ENCODE peak calls at places on chromosomes 2 and 18, in eight cellular contexts. One of them, this sample, is unnamed.

GRCh38 chr2:221085376-221085900 is 486.7 kb downstream of the EPHA4 start:
- DNase-seq in neural crest cell: no peak
- DNase-seq in cardiac fibroblast: no peak
- DNase-seq in esophagus squamous epithelium: no peak
- DNase-seq in mucosa of descending colon: no peak
- DNase-seq in uterus: no peak
- DNase-seq in heart right ventricle: no peak
- DNase-seq in AG04450: no peak
- DNase-seq in this sample: no peak

GRCh38 chr2:20560891-20561702 is 89.8 kb downstream of the HS1BP3 start:
- DNase-seq in neural crest cell: no peak
- DNase-seq in cardiac fibroblast: no peak
- DNase-seq in esophagus squamous epithelium: no peak
- DNase-seq in mucosa of descending colon: no peak
- DNase-seq in uterus: peak
- DNase-seq in heart right ventricle: no peak
- DNase-seq in AG04450: no peak
- DNase-seq in this sample: no peak

GRCh38 chr18:52861558-52861957 is 521.6 kb downstream of the DCC start:
- DNase-seq in neural crest cell: no peak
- DNase-seq in cardiac fibroblast: no peak
- DNase-seq in esophagus squamous epithelium: no peak
- DNase-seq in mucosa of descending colon: no peak
- DNase-seq in uterus: no peak
- DNase-seq in heart right ventricle: no peak
- DNase-seq in AG04450: no peak
- DNase-seq in this sample: no peak

GRCh38 chr2:101340141-101340541 is 31.6 kb upstream of the RNF149 start:
- DNase-seq in neural crest cell: no peak
- DNase-seq in cardiac fibroblast: no peak
- DNase-seq in esophagus squamous epithelium: no peak
- DNase-seq in mucosa of descending colon: no peak
- DNase-seq in uterus: no peak
- DNase-seq in heart right ventricle: no peak
- DNase-seq in AG04450: no peak
- DNase-seq in this sample: no peak

GRCh38 chr2:237435844-237436590 is 22.1 kb upstream of the COL6A3 start:
- DNase-seq in neural crest cell: no peak
- DNase-seq in cardiac fibroblast: peak
- DNase-seq in esophagus squamous epithelium: no peak
- DNase-seq in mucosa of descending colon: no peak
- DNase-seq in uterus: peak
- DNase-seq in heart right ventricle: peak
- DNase-seq in AG04450: no peak
- DNase-seq in this sample: no peak

GRCh38 chr2:203869610-203870042 is 2.1 kb downstream of the CTLA4 start:
- DNase-seq in neural crest cell: no peak
- DNase-seq in cardiac fibroblast: no peak
- DNase-seq in esophagus squamous epithelium: no peak
- DNase-seq in mucosa of descending colon: no peak
- DNase-seq in uterus: no peak
- DNase-seq in heart right ventricle: no peak
- DNase-seq in AG04450: no peak
- DNase-seq in this sample: no peak

GRCh38 chr2:115160523-115161521 is 718.4 kb downstream of the DPP10 start:
- DNase-seq in neural crest cell: peak
- DNase-seq in cardiac fibroblast: no peak
- DNase-seq in esophagus squamous epithelium: no peak
- DNase-seq in mucosa of descending colon: peak
- DNase-seq in uterus: no peak
- DNase-seq in heart right ventricle: no peak
- DNase-seq in AG04450: no peak
- DNase-seq in this sample: no peak

GRCh38 chr2:234102112-234102511 is 51.6 kb downstream of the SPP2 start:
- DNase-seq in neural crest cell: no peak
- DNase-seq in cardiac fibroblast: no peak
- DNase-seq in esophagus squamous epithelium: no peak
- DNase-seq in mucosa of descending colon: no peak
- DNase-seq in uterus: no peak
- DNase-seq in heart right ventricle: no peak
- DNase-seq in AG04450: no peak
- DNase-seq in this sample: no peak

GRCh38 chr18:47710451-47710850 is 220.0 kb downstream of the SMAD2 start:
- DNase-seq in neural crest cell: no peak
- DNase-seq in cardiac fibroblast: no peak
- DNase-seq in esophagus squamous epithelium: no peak
- DNase-seq in mucosa of descending colon: no peak
- DNase-seq in uterus: no peak
- DNase-seq in heart right ventricle: no peak
- DNase-seq in AG04450: no peak
- DNase-seq in this sample: no peak

GRCh38 chr2:44747794-44748193 is 193.7 kb upstream of the SIX3 start:
- DNase-seq in neural crest cell: no peak
- DNase-seq in cardiac fibroblast: no peak
- DNase-seq in esophagus squamous epithelium: no peak
- DNase-seq in mucosa of descending colon: no peak
- DNase-seq in uterus: no peak
- DNase-seq in heart right ventricle: no peak
- DNase-seq in AG04450: no peak
- DNase-seq in this sample: no peak

GRCh38 chr2:238998775-238999174 is 150.9 kb downstream of the TWIST2 start:
- DNase-seq in neural crest cell: no peak
- DNase-seq in cardiac fibroblast: no peak
- DNase-seq in esophagus squamous epithelium: no peak
- DNase-seq in mucosa of descending colon: no peak
- DNase-seq in uterus: no peak
- DNase-seq in heart right ventricle: no peak
- DNase-seq in AG04450: no peak
- DNase-seq in this sample: no peak

GRCh38 chr2:28339516-28340175 is 53.0 kb upstream of the FOSL2 start:
- DNase-seq in neural crest cell: no peak
- DNase-seq in cardiac fibroblast: no peak
- DNase-seq in esophagus squamous epithelium: no peak
- DNase-seq in mucosa of descending colon: peak
- DNase-seq in uterus: no peak
- DNase-seq in heart right ventricle: no peak
- DNase-seq in AG04450: no peak
- DNase-seq in this sample: no peak

GRCh38 chr2:127465258-127465657 is 47.0 kb downstream of the PROC start:
- DNase-seq in neural crest cell: no peak
- DNase-seq in cardiac fibroblast: no peak
- DNase-seq in esophagus squamous epithelium: no peak
- DNase-seq in mucosa of descending colon: no peak
- DNase-seq in uterus: no peak
- DNase-seq in heart right ventricle: no peak
- DNase-seq in AG04450: no peak
- DNase-seq in this sample: no peak

GRCh38 chr2:137693521-137693920 is 270.8 kb upstream of the HNMT start:
- DNase-seq in neural crest cell: no peak
- DNase-seq in cardiac fibroblast: peak
- DNase-seq in esophagus squamous epithelium: no peak
- DNase-seq in mucosa of descending colon: no peak
- DNase-seq in uterus: no peak
- DNase-seq in heart right ventricle: no peak
- DNase-seq in AG04450: no peak
- DNase-seq in this sample: no peak

GRCh38 chr2:241724259-241724974 is 10.0 kb upstream of the D2HGDH start:
- DNase-seq in neural crest cell: no peak
- DNase-seq in cardiac fibroblast: no peak
- DNase-seq in esophagus squamous epithelium: no peak
- DNase-seq in mucosa of descending colon: no peak
- DNase-seq in uterus: no peak
- DNase-seq in heart right ventricle: no peak
- DNase-seq in AG04450: no peak
- DNase-seq in this sample: peak

DNA sequence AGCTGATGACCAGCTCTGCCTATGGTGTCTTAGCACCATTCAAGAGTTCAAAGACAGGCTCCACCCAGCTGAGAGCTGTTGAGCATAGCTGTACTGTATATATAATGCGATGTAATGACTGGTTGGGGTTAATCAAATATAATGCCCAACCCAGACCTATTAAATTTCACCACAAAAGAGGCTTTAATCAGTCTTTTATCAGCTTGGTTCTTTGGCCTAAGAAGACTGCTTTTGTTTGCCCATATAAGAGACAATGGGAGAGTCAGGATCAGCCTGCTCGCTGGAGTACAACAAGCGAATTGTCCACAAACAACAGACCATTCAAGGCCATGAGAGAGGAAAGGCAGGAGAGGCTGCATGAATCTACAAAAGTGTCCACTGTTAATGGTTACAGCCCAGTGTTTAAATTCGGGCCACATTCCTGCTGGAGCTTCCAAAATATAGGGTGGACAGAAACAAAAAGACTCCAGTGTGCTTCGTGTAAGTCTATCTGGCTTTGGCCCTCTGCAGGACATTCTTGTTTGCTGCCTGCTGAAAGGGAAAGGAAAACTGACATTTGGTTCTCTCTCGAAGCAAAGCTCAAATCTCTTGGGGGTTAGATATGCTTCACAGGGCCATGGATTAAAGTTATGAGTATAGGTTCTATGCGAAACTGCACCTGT is 299.0 kb upstream of the FBXO11 start:
- DNase-seq in neural crest cell: peak
- DNase-seq in cardiac fibroblast: peak
- DNase-seq in esophagus squamous epithelium: no peak
- DNase-seq in mucosa of descending colon: no peak
- DNase-seq in uterus: no peak
- DNase-seq in heart right ventricle: no peak
- DNase-seq in AG04450: no peak
- DNase-seq in this sample: no peak
- TF ChIP-seq CTCF in neural crest cell: no peak
- TF ChIP-seq CTCF in cardiac fibroblast: peak
- TF ChIP-seq CTCF in esophagus squamous epithelium: no peak
- TF ChIP-seq CTCF in mucosa of descending colon: no peak
- TF ChIP-seq CTCF in uterus: no peak
- TF ChIP-seq CTCF in heart right ventricle: no peak
- TF ChIP-seq CTCF in AG04450: peak
- TF ChIP-seq CTCF in this sample: no peak

GRCh38 chr2:149799296-149799695 is 211.7 kb upstream of the MMADHC start:
- DNase-seq in neural crest cell: no peak
- DNase-seq in cardiac fibroblast: peak
- DNase-seq in esophagus squamous epithelium: no peak
- DNase-seq in mucosa of descending colon: no peak
- DNase-seq in uterus: no peak
- DNase-seq in heart right ventricle: no peak
- DNase-seq in AG04450: no peak
- DNase-seq in this sample: no peak
- TF ChIP-seq CTCF in neural crest cell: peak
- TF ChIP-seq CTCF in cardiac fibroblast: peak
- TF ChIP-seq CTCF in esophagus squamous epithelium: no peak
- TF ChIP-seq CTCF in mucosa of descending colon: no peak
- TF ChIP-seq CTCF in uterus: peak
- TF ChIP-seq CTCF in heart right ventricle: peak
- TF ChIP-seq CTCF in AG04450: no peak
- TF ChIP-seq CTCF in this sample: peak

GRCh38 chr2:5978352-5978751 is 286.2 kb downstream of the SOX11 start:
- DNase-seq in neural crest cell: no peak
- DNase-seq in cardiac fibroblast: no peak
- DNase-seq in esophagus squamous epithelium: no peak
- DNase-seq in mucosa of descending colon: no peak
- DNase-seq in uterus: no peak
- DNase-seq in heart right ventricle: no peak
- DNase-seq in AG04450: no peak
- DNase-seq in this sample: no peak
- TF ChIP-seq CTCF in neural crest cell: no peak
- TF ChIP-seq CTCF in cardiac fibroblast: no peak
- TF ChIP-seq CTCF in esophagus squamous epithelium: no peak
- TF ChIP-seq CTCF in mucosa of descending colon: no peak
- TF ChIP-seq CTCF in uterus: no peak
- TF ChIP-seq CTCF in heart right ventricle: no peak
- TF ChIP-seq CTCF in AG04450: no peak
- TF ChIP-seq CTCF in this sample: no peak

DNA sequence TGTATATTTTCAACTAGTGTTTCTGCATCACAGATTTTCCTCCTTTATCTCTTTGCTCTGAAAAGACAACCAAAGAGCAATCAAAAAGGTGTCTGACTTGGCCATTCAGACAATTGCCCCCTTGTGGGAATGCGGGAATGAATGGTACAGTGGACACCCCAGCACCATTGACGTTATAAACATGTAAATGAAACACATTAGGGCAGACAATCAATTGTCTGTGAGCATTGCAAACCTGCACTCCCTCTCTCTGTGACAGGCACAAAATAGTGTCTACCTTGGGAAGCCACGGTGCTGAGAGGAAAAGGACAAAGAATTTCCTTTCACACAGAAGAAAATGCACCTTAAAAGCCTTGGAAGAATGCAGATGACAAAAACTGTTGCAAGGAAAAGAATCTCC is 8.0 kb downstream of the ZEB2 start:
- DNase-seq in neural crest cell: no peak
- DNase-seq in cardiac fibroblast: peak
- DNase-seq in esophagus squamous epithelium: no peak
- DNase-seq in mucosa of descending colon: no peak
- DNase-seq in uterus: no peak
- DNase-seq in heart right ventricle: no peak
- DNase-seq in AG04450: no peak
- DNase-seq in this sample: no peak
- TF ChIP-seq CTCF in neural crest cell: no peak
- TF ChIP-seq CTCF in cardiac fibroblast: peak
- TF ChIP-seq CTCF in esophagus squamous epithelium: no peak
- TF ChIP-seq CTCF in mucosa of descending colon: no peak
- TF ChIP-seq CTCF in uterus: no peak
- TF ChIP-seq CTCF in heart right ventricle: no peak
- TF ChIP-seq CTCF in AG04450: peak
- TF ChIP-seq CTCF in this sample: no peak

DNA sequence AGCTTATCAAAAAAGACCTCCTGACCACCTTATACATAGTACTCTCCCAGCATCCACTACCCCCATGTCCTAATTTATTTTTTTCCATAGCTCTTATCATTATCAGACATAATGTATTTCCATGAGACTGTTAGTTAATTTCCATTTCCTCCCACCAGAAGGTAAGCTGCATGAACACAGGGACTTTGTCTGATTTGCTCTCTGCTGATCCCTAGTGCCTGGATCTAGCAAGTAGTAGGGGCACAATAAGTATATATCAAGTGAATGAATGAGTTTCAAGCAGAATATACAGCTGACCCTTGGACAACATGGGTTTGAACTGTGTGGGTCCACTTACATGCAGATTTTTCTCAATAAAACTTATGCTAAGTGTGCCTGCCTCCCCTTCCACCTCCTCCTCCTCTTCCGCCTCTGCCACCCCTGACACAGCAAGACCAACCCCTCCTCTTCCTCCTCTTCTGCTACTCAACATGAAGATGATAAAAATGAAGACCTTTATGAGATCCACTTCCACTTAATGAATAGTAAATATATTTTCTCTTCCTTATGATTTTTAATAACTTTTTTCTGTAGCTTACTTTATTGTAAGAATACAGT is 53.8 kb downstream of the CTAGE1 start:
- DNase-seq in neural crest cell: no peak
- DNase-seq in cardiac fibroblast: peak
- DNase-seq in esophagus squamous epithelium: no peak
- DNase-seq in mucosa of descending colon: no peak
- DNase-seq in uterus: no peak
- DNase-seq in heart right ventricle: no peak
- DNase-seq in AG04450: no peak
- DNase-seq in this sample: no peak
- TF ChIP-seq CTCF in neural crest cell: no peak
- TF ChIP-seq CTCF in cardiac fibroblast: peak
- TF ChIP-seq CTCF in esophagus squamous epithelium: no peak
- TF ChIP-seq CTCF in mucosa of descending colon: no peak
- TF ChIP-seq CTCF in uterus: peak
- TF ChIP-seq CTCF in heart right ventricle: peak
- TF ChIP-seq CTCF in AG04450: peak
- TF ChIP-seq CTCF in this sample: peak

This sample was measured in D721Med.